ENCODE peak calls at places on chromosomes 3 and 15, in nine cellular contexts. D is fibroblast of villous mesenchyme; M is NCI-H1694 treated with DMSO at 0.1 percent for 48 hours; V is NCI-H2171; L is Kasumi-1; F is dorsolateral prefrontal cortex; I is activated CD4-positive, alpha-beta T cell treated with anti-CD3 and anti-CD28 coated beads, Interleukin-2, amount 50 U/mL, for 4 hours; C is NCI-H524; H is non-pigmented ciliary epithelial cell. G is an unnamed sample.

GRCh38 chr3:46987485-46988401 is 8.3 kb downstream of the NBEAL2 start:
- DNase-seq in D (peak; percentile 33), M (no peak), V (no peak), L (peak; percentile 88), F (no peak), I (peak; percentile 78), C (no peak), H (no peak), G (peak; percentile 61)

GRCh38 chr3:33425456-33425855 is 14.7 kb downstream of the UBP1 start:
- DNase-seq in D (peak; percentile 52), M (no peak), V (no peak), L (no peak), F (no peak), I (no peak), C (no peak), H (no peak), G (no peak)

GRCh38 chr3:25441234-25441856 is 13.3 kb downstream of the RARB start:
- DNase-seq in D (no peak), M (no peak), V (no peak), L (peak; percentile 49), F (no peak), I (no peak), C (peak; percentile 3), H (no peak), G (no peak)

GRCh38 chr3:177905895-177906511 is 630.2 kb upstream of the KCNMB2 start:
- DNase-seq in D (peak; percentile 74), M (no peak), V (no peak), L (no peak), F (no peak), I (no peak), C (no peak), H (peak; percentile 78), G (peak; percentile 86)

GRCh38 chr3:152737021-152737908 is 97.7 kb upstream of the P2RY1 start:
- DNase-seq in D (peak; percentile 72), M (no peak), V (no peak), L (peak; percentile 26), F (no peak), I (no peak), C (no peak), H (peak; percentile 69), G (peak; percentile 69)

GRCh38 chr15:32042269-32042996 is 12.1 kb downstream of the CHRNA7 start:
- DNase-seq in D (no peak), M (no peak), V (peak; percentile 76), L (no peak), F (no peak), I (no peak), C (peak; percentile 74), H (no peak), G (no peak)

GRCh38 chr3:9862391-9863235 is 17.4 kb downstream of the CIDEC start:
- DNase-seq in D (peak; percentile 79), M (no peak), V (no peak), L (no peak), F (no peak), I (no peak), C (peak; percentile 15), H (no peak), G (peak; percentile 44)

GRCh38 chr3:51538459-51539290 is at the start of gene RAD54L2:
- DNase-seq in D (peak; percentile 85), M (peak; percentile 7), V (peak; percentile 77), L (peak; percentile 59), F (peak; percentile 60), I (peak; percentile 69), C (peak; percentile 83), H (peak; percentile 28), G (peak; percentile 77)

GRCh38 chr15:31079519-31079918 is 22.0 kb downstream of the TRPM1 start:
- DNase-seq in D (no peak), M (no peak), V (no peak), L (no peak), F (no peak), I (no peak), C (no peak), H (no peak), G (peak; percentile 89)